ENCODE peak calls at places on chromosomes 1 and 21, in six cellular contexts. U, Q, Z, K, P and F are unnamed samples.

GRCh38 chr1:93979718-93980319 is 70.6 kb upstream of the GCLM start:
- DNase-seq in U (peak; percentile 91), Q (peak; percentile 69), Z (no peak), K (peak; percentile 69), P (no peak), F (no peak)

GRCh38 chr1:225587310-225587709 is 65.6 kb downstream of the ENAH start:
- DNase-seq in U (no peak), Q (no peak), Z (no peak), K (no peak), P (no peak), F (no peak)

GRCh38 chr1:5950994-5951749 is 41.1 kb downstream of the NPHP4 start:
- DNase-seq in U (no peak), Q (no peak), Z (no peak), K (no peak), P (no peak), F (no peak)

GRCh38 chr1:234722267-234722704 is 112.3 kb upstream of the IRF2BP2 start:
- DNase-seq in U (no peak), Q (no peak), Z (no peak), K (no peak), P (no peak), F (no peak)

GRCh38 chr21:45408811-45409261 is 3.9 kb downstream of the COL18A1 start:
- DNase-seq in U (no peak), Q (no peak), Z (no peak), K (no peak), P (no peak), F (no peak)

GRCh38 chr21:35683620-35684019 is 376.7 kb downstream of the SETD4 start:
- DNase-seq in U (no peak), Q (no peak), Z (no peak), K (no peak), P (no peak), F (no peak)

GRCh38 chr1:153488731-153489130 is 28.3 kb upstream of the S100A7 start:
- DNase-seq in U (peak; percentile 85), Q (no peak), Z (no peak), K (no peak), P (no peak), F (no peak)

GRCh38 chr1:34864759-34865158 is 5.2 kb upstream of the SMIM12 start:
- DNase-seq in U (no peak), Q (no peak), Z (no peak), K (no peak), P (no peak), F (no peak)

GRCh38 chr1:155141799-155142198 is 1.5 kb upstream of the DPM3 start:
- DNase-seq in U (no peak), Q (no peak), Z (no peak), K (no peak), P (no peak), F (no peak)

GRCh38 chr1:230917284-230918135 is 49.2 kb upstream of the C1orf198 start:
- DNase-seq in U (peak; percentile 60), Q (peak; percentile 67), Z (peak; percentile 84), K (peak; percentile 92), P (peak; percentile 58), F (peak; percentile 84)

GRCh38 chr21:38729745-38730401 is 75.9 kb upstream of the ETS2 start:
- DNase-seq in U (peak; percentile 80), Q (peak; percentile 9), Z (no peak), K (no peak), P (no peak), F (no peak)

GRCh38 chr1:177138347-177138746 is 26.2 kb downstream of the ASTN1 start:
- DNase-seq in U (no peak), Q (no peak), Z (no peak), K (no peak), P (no peak), F (no peak)

GRCh38 chr1:115069186-115069585 is 20.1 kb downstream of the TSPAN2 start:
- DNase-seq in U (peak; percentile 83), Q (peak; percentile 17), Z (no peak), K (no peak), P (no peak), F (no peak)

GRCh38 chr1:66416295-66416694 is 117.7 kb upstream of the SGIP1 start:
- DNase-seq in U (no peak), Q (peak; percentile 20), Z (no peak), K (no peak), P (no peak), F (no peak)

GRCh38 chr1:41486053-41486891 is 1.8 kb upstream of the EDN2 start:
- DNase-seq in U (peak; percentile 91), Q (peak; percentile 59), Z (peak; percentile 72), K (no peak), P (peak; percentile 60), F (no peak)

GRCh38 chr21:43849532-43850299 is 15.3 kb upstream of the AGPAT3 start:
- DNase-seq in U (no peak), Q (no peak), Z (no peak), K (no peak), P (no peak), F (no peak)

GRCh38 chr1:64483711-64484454 is 14.0 kb downstream of the CACHD1 start:
- DNase-seq in U (no peak), Q (no peak), Z (no peak), K (no peak), P (no peak), F (no peak)

GRCh38 chr1:67833595-67833926 is 294 bp upstream of the GNG12 start:
- DNase-seq in U (peak; percentile 75), Q (peak; percentile 61), Z (no peak), K (no peak), P (no peak), F (no peak)

GRCh38 chr1:67832737-67833594 is at the start of gene GNG12:
- DNase-seq in U (peak; percentile 80), Q (peak; percentile 73), Z (peak; percentile 59), K (peak; percentile 87), P (peak; percentile 63), F (no peak)

GRCh38 chr1:67835663-67836452 is 2.6 kb upstream of the GNG12 start:
- DNase-seq in U (no peak), Q (no peak), Z (no peak), K (no peak), P (no peak), F (no peak)

GRCh38 chr1:67831850-67832513 is 1.3 kb downstream of the GNG12 start:
- DNase-seq in U (peak; percentile 75), Q (peak; percentile 81), Z (peak; percentile 26), K (peak; percentile 72), P (no peak), F (no peak)

DNA sequence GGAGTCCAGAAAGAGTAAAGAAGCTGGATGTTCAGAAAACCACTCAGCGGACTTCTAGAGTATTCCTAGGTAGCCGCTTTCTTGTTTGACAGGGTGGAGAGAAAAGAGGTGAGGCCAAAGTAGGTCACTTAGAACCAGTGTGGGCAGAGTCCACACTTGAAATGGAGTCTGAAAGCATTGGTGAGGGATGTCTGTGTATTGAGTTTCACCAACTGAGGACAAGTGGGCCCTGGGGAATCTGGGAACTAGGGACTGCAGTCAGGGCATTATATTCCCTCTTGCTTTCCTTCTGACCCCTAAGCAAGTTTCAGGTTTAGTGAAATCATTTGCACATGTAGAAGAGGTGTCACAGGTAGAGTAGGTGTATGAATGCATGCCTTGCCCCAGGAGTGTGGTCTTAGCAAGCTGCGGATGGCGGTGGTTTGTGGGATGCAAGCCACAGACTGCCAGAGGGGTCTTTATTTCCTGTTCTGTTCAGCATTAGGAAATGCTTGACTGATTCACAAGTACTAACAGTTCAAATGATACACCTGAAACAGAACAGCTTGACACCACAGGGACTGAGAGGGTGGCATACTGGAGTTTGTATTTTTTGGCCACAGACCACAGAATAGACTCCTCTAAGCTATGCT is 1.1 kb upstream of the GNG12 start:
- DNase-seq in U (peak; percentile 14), Q (no peak), Z (no peak), K (no peak), P (no peak), F (no peak)
- H2AFZ ChIP-seq in U (no peak overlapping the region), Q (no peak overlapping the region), Z (no peak overlapping the region), K (peak overlapping the region; percentile 68), P (no peak overlapping the region), F (no peak overlapping the region)

DNA sequence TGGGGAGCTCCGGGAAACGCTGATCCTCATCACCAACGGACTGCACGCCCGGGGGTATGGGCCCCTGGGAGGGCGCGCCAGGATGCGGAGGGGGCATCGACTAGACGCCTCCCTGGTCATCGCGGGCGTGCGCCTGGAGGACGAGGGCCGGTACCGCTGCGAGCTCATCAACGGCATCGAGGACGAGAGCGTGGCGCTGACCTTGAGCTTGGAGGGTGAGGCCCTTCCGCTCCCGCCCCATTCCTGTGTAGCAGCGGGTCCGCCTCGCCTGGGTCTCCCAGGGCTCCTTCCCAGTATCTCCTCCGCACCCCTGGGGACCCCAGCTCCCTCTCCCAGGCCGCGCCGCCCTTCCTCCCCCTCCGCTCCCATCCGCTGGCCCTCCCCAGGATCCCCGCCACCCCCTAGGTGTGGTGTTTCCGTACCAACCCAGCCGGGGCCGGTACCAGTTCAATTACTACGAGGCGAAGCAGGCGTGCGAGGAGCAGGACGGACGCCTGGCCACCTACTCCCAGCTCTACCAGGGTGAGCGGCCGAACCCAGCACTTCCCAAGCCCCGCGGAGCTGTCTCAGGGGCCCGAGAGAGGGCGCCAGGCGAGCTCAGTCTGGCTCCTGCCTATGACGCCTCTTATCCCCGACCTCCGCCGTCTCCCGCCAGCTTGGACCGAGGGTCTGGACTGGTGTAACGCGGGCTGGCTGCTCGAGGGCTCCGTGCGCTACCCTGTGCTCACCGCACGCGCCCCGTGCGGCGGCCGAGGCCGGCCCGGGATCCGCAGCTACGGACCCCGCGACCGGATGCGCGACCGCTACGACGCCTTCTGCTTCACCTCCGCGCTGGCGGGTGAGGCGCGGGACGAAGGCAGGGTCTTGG is 5.0 kb downstream of the HAPLN2 start:
- DNase-seq in U (peak; percentile 28), Q (peak; percentile 24), Z (peak; percentile 65), K (peak; percentile 75), P (no peak), F (no peak)
- H2AFZ ChIP-seq in U (peak overlapping the region; percentile 44), Q (peak overlapping the region; percentile 86), Z (peak overlapping the region; percentile 87), K (peak overlapping the region; percentile 25), P (peak overlapping the region; percentile 20), F (no peak overlapping the region)

DNA sequence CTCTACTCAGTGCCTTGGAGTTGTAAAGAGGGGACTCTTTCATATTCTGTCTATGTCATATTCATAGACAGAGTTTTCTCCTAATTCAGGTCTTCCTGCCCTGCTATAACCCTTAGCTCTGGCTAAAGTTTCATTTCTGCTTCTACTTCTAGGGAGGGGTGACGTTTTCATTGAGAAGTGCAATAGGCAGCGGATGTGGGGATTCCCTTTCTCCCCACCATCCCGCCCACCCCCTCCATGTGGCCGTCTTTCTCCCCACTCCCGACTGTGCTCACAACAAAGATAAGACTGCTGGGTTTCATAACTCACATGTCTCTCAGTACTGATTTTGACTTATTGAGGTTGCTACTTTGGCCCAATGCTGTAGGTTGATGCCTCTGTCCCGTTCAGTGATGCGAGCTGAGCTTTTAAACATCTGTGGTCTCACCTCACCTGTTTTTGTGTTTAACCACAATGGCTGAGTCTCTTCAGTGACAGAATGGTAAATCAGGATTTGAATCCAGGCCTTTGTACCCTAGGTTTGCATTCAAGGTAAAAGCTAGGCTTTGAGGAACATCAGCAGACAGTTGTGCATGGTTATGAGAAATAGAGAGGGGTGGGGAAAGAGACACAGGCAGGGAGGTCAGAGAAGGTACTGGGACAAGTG is 7.8 kb upstream of the KIF14 start:
- DNase-seq in U (no peak), Q (no peak), Z (no peak), K (no peak), P (no peak), F (peak; percentile 50)
- H2AFZ ChIP-seq in U (no peak overlapping the region), Q (no peak overlapping the region), Z (no peak overlapping the region), K (no peak overlapping the region), P (peak overlapping the region; percentile 85), F (no peak overlapping the region)

DNA sequence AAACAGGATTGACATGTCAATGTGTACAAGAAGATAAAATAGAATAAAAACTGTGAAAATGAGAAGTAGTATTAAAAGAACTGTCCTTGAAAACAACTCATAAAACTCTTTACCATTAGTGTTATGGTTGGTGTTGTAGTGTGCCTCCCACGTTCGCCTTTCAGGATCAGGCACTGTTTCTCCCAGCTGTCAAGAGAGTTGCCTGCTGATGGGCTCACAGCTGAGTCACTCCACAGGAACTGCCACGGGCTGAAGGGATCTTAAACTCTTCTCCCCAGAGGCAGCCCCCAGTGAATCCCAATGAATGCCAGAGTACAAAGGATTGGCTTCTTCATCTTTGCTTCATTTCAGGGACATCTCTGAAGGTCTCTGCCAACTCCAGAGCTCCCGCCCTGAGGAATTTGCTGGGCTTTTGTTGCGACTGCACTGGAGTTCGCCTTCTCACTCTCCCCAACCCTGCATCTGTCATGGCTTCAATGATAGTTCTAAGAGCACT is 119.6 kb downstream of the ADGRL2 start:
- DNase-seq in U (peak; percentile 74), Q (peak; percentile 74), Z (peak; percentile 79), K (peak; percentile 32), P (peak; percentile 68), F (no peak)
- H2AFZ ChIP-seq in U (peak overlapping the region; percentile 40), Q (peak overlapping the region; percentile 90), Z (no peak overlapping the region), K (no peak overlapping the region), P (no peak overlapping the region), F (no peak overlapping the region)